ENCODE peak calls at places on chromosomes 2 and 18, in five cellular contexts. C, X, I, W and D are unnamed samples. For H3K4me1, the result is how much of the 10 kb centered on the place peaks cover.

GRCh38 chr2:112843836-112844235 is 7.3 kb upstream of the IL1B start:
- DNase-seq in C (no peak), X (no peak), I (no peak), W (no peak), D (no peak)

GRCh38 chr2:320561-320960 is 32.7 kb upstream of the ALKAL2 start:
- DNase-seq in C (no peak), X (no peak), I (no peak), W (no peak), D (no peak)

GRCh38 chr2:235478609-235479008 is 15.2 kb upstream of the AGAP1 start:
- DNase-seq in C (no peak), X (no peak), I (no peak), W (no peak), D (no peak)

GRCh38 chr2:18396328-18396727 is 164.1 kb downstream of the RDH14 start:
- DNase-seq in C (no peak), X (no peak), I (no peak), W (no peak), D (no peak)

GRCh38 chr2:19367346-19367745 is 8.9 kb upstream of the OSR1 start:
- DNase-seq in C (no peak), X (no peak), I (no peak), W (no peak), D (no peak)

GRCh38 chr2:38248246-38248645 is 128.8 kb downstream of the ATL2 start:
- DNase-seq in C (no peak), X (no peak), I (no peak), W (no peak), D (peak)

GRCh38 chr2:75047189-75047812 is 88.9 kb downstream of the POLE4 start:
- DNase-seq in C (no peak), X (no peak), I (no peak), W (no peak), D (no peak)

GRCh38 chr2:181458881-181459280 is 1.7 kb downstream of the ITGA4 start:
- DNase-seq in C (no peak), X (no peak), I (no peak), W (no peak), D (no peak)

GRCh38 chr2:64989126-64989981 is at the start of gene SLC1A4:
- DNase-seq in C (peak), X (peak), I (no peak), W (peak), D (peak)

GRCh38 chr2:234355052-234355720 is 141.7 kb downstream of the ARL4C start:
- DNase-seq in C (no peak), X (no peak), I (no peak), W (no peak), D (no peak)

GRCh38 chr2:150789376-150789905 is 302.0 kb upstream of the RND3 start:
- DNase-seq in C (no peak), X (no peak), I (no peak), W (no peak), D (no peak)

GRCh38 chr18:12093520-12094257 is at the start of gene ANKRD62:
- DNase-seq in C (no peak), X (no peak), I (no peak), W (no peak), D (no peak)

GRCh38 chr18:70289351-70290330 is 796 bp downstream of the SOCS6 start:
- DNase-seq in C (peak), X (peak), I (no peak), W (no peak), D (peak)

GRCh38 chr18:76968073-76968472 is 145.7 kb downstream of the ZNF236 start:
- DNase-seq in C (no peak), X (no peak), I (no peak), W (no peak), D (no peak)
- H3K4me1 ChIP-seq in C (under half), X (under half), I (under half), W (under half), D (under half)

GRCh38 chr2:172021955-172022354 is 22.2 kb downstream of the METAP1D start:
- DNase-seq in C (no peak), X (no peak), I (no peak), W (no peak), D (peak)
- H3K27ac ChIP-seq in C (no peak), X (no peak), I (peak), W (no peak), D (peak)

GRCh38 chr18:3871687-3872086 is 421.7 kb downstream of the TGIF1 start:
- DNase-seq in C (no peak), X (no peak), I (no peak), W (no peak), D (no peak)
- H3K4me3 ChIP-seq in C (no peak), X (no peak), I (no peak), W (no peak), D (no peak)

GRCh38 chr18:77071061-77071460 is 61.5 kb downstream of the MBP start:
- DNase-seq in C (no peak), X (no peak), I (no peak), W (no peak), D (no peak)

GRCh38 chr18:77069931-77070330 is 62.7 kb downstream of the MBP start:
- DNase-seq in C (no peak), X (no peak), I (no peak), W (no peak), D (no peak)

GRCh38 chr18:77071711-77072292 is 60.8 kb downstream of the MBP start:
- DNase-seq in C (no peak), X (no peak), I (peak), W (no peak), D (peak)

GRCh38 chr18:77069482-77069881 is 63.1 kb downstream of the MBP start:
- DNase-seq in C (no peak), X (no peak), I (no peak), W (no peak), D (no peak)

GRCh38 chr18:77070627-77071026 is 62.0 kb downstream of the MBP start:
- DNase-seq in C (no peak), X (no peak), I (no peak), W (no peak), D (no peak)
- H3K4me1 ChIP-seq in C (under half), X (half or more), I (half or more), W (under half), D (half or more)

DNA sequence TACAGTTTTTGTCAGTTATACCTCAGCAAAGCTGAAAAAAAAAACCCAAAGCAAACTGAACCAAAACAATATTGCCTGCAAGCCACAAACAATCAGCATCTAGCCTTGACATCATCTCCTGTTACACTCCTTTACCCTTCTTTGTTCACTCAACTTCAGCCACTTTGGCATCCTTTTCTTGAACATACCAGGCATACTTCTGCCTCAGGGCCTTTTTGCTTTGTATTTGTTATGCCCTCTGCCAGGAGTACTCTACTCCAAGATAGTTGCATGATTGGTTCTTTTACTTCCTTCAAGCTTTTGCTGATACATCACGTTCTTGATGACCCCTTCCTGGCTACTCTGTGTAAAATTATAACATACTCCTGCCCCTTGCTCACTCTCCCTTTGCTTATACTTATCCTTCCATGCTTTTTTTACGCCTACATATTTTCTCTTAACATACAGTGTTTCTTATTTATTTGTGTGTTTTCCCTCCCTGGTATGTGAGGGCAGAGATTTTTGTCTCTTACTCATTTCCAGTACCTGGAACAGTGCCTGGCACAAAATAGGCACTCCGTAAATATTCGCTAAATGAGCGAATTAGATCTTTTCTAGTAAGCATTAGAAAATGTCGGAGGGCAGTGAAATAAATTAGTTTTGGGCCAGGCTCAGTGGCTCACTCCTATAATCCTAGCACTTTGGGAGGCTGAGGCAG is 12.7 kb downstream of the ABI2 start:
- DNase-seq in C (no peak), X (no peak), I (no peak), W (no peak), D (peak)
- H3K27ac ChIP-seq in C (no peak), X (peak), I (peak), W (no peak), D (peak)

GRCh38 chr2:104872866-104873688 is 19.2 kb downstream of the POU3F3 start:
- DNase-seq in C (peak), X (peak), I (no peak), W (peak), D (peak)
- H3K4me3 ChIP-seq in C (peak), X (peak), I (peak), W (peak), D (peak)

DNA sequence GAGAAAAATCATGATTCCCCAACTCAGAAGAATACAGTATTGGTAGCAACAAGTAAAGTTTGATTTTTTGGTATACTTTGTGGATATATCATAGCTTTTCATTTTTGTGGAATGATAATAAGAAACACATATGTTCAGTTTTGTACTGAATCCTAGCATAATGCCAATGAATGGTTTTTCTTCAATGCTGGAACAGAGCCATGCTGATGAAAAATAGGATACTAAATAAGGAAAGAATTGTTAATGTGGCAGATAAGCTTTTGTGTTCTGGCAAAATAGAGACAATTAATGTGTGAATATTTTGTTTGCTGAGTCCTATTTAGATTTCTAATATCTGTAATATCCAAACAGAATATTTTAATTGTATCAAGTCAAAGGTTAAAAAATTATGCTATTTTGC is 21.9 kb downstream of the CD28 start:
- DNase-seq in C (no peak), X (no peak), I (no peak), W (no peak), D (no peak)
- H3K4me1 ChIP-seq in C (under half), X (under half), I (under half), W (under half), D (under half)

GRCh38 chr2:172342611-172343010 is 84.8 kb upstream of the ITGA6 start:
- DNase-seq in C (no peak), X (no peak), I (no peak), W (no peak), D (no peak)
- H3K27ac ChIP-seq in C (no peak), X (peak), I (no peak), W (no peak), D (no peak)

GRCh38 chr2:7887441-7887840 is 794.4 kb upstream of the ID2 start:
- DNase-seq in C (no peak), X (no peak), I (no peak), W (no peak), D (no peak)
- H3K4me3 ChIP-seq in C (no peak), X (no peak), I (no peak), W (no peak), D (no peak)

GRCh38 chr2:15337996-15338666 is 223.0 kb downstream of the NBAS start:
- DNase-seq in C (no peak), X (no peak), I (no peak), W (no peak), D (no peak)
- H3K4me1 ChIP-seq in C (under half), X (under half), I (under half), W (under half), D (under half)